ENCODE peak calls at places on chromosome 15, in eight cellular contexts. One of them, this sample, is unnamed.

GRCh38 chr15:77738441-77739437 is 106.0 kb upstream of the LINGO1 start:
- DNase-seq in skeletal muscle cell: no peak
- DNase-seq in sigmoid colon: no peak
- DNase-seq in fibroblast of villous mesenchyme: no peak
- DNase-seq in EL: no peak
- DNase-seq in memory B cell: no peak
- DNase-seq in GM13976: no peak
- DNase-seq in fibroblast of lung: no peak
- DNase-seq in this sample: no peak

GRCh38 chr15:38930851-38931572 is 366.4 kb upstream of the RASGRP1 start:
- DNase-seq in skeletal muscle cell: peak; percentile 10
- DNase-seq in fibroblast of villous mesenchyme: peak; percentile 32
- DNase-seq in memory B cell: no peak
- DNase-seq in EL: peak; percentile 29
- DNase-seq in sigmoid colon: no peak
- DNase-seq in GM13976: no peak
- DNase-seq in fibroblast of lung: peak; percentile 57
- DNase-seq in this sample: peak; percentile 51

GRCh38 chr15:38864122-38864521 is 299.5 kb upstream of the RASGRP1 start:
- DNase-seq in fibroblast of villous mesenchyme: no peak
- DNase-seq in sigmoid colon: no peak
- DNase-seq in fibroblast of lung: no peak
- DNase-seq in EL: no peak
- DNase-seq in memory B cell: no peak
- DNase-seq in skeletal muscle cell: no peak
- DNase-seq in GM13976: no peak
- DNase-seq in this sample: no peak

GRCh38 chr15:39579487-39580116 is 1.3 kb upstream of the THBS1 start:
- DNase-seq in EL: peak; percentile 95
- DNase-seq in GM13976: no peak
- DNase-seq in skeletal muscle cell: peak; percentile 90
- DNase-seq in memory B cell: no peak
- DNase-seq in sigmoid colon: peak; percentile 91
- DNase-seq in fibroblast of lung: peak; percentile 95
- DNase-seq in fibroblast of villous mesenchyme: peak; percentile 93
- DNase-seq in this sample: peak; percentile 98

GRCh38 chr15:41934843-41935242 is 37.5 kb downstream of the EHD4 start:
- DNase-seq in EL: peak; percentile 69
- DNase-seq in memory B cell: no peak
- DNase-seq in GM13976: peak; percentile 64
- DNase-seq in sigmoid colon: peak; percentile 27
- DNase-seq in skeletal muscle cell: no peak
- DNase-seq in fibroblast of lung: no peak
- DNase-seq in fibroblast of villous mesenchyme: no peak
- DNase-seq in this sample: no peak

GRCh38 chr15:68792901-68793766 is 27.6 kb downstream of the ANP32A start:
- DNase-seq in EL: no peak
- DNase-seq in fibroblast of villous mesenchyme: no peak
- DNase-seq in skeletal muscle cell: no peak
- DNase-seq in GM13976: no peak
- DNase-seq in fibroblast of lung: no peak
- DNase-seq in sigmoid colon: no peak
- DNase-seq in memory B cell: no peak
- DNase-seq in this sample: no peak

GRCh38 chr15:36914962-36915808 is 185.2 kb downstream of the MEIS2 start:
- DNase-seq in memory B cell: no peak
- DNase-seq in GM13976: no peak
- DNase-seq in EL: no peak
- DNase-seq in fibroblast of villous mesenchyme: peak; percentile 90
- DNase-seq in fibroblast of lung: peak; percentile 64
- DNase-seq in sigmoid colon: no peak
- DNase-seq in skeletal muscle cell: no peak
- DNase-seq in this sample: peak; percentile 92

GRCh38 chr15:33064878-33065277 is 129.6 kb downstream of the FMN1 start:
- DNase-seq in fibroblast of lung: peak; percentile 71
- DNase-seq in memory B cell: no peak
- DNase-seq in skeletal muscle cell: peak; percentile 33
- DNase-seq in EL: peak; percentile 61
- DNase-seq in fibroblast of villous mesenchyme: peak; percentile 25
- DNase-seq in GM13976: no peak
- DNase-seq in sigmoid colon: no peak
- DNase-seq in this sample: peak; percentile 17

GRCh38 chr15:88255496-88256171 is 905 bp downstream of the NTRK3 start:
- DNase-seq in fibroblast of villous mesenchyme: peak; percentile 16
- DNase-seq in EL: peak; percentile 52
- DNase-seq in fibroblast of lung: peak; percentile 14
- DNase-seq in sigmoid colon: no peak
- DNase-seq in skeletal muscle cell: no peak
- DNase-seq in memory B cell: no peak
- DNase-seq in GM13976: no peak
- DNase-seq in this sample: peak; percentile 45

This sample was measured in fibroblast of pulmonary artery.